ENCODE peak calls at places on chromosome 7, in five cellular contexts. V is HCT116, M is HepG2, Y is GM12878, S is H1. X is an unnamed sample.

GRCh38 chr7:132846086-132846485 is 235.8 kb downstream of the CHCHD3 start:
- DNase-seq in V (no peak), M (no peak), Y (no peak), S (no peak), X (no peak)

GRCh38 chr7:47654672-47655340 is 72.9 kb upstream of the TNS3 start:
- DNase-seq in V (no peak), M (no peak), Y (no peak), S (no peak), X (no peak)

GRCh38 chr7:30309842-30310435 is 25.5 kb downstream of the ZNRF2 start:
- DNase-seq in V (no peak), M (no peak), Y (no peak), S (no peak), X (no peak)

GRCh38 chr7:99844354-99844753 is 16.5 kb downstream of the CYP3A43 start:
- DNase-seq in V (no peak), M (no peak), Y (no peak), S (no peak), X (no peak)

GRCh38 chr7:31448649-31449048 is 65.2 kb upstream of the ITPRID1 start:
- DNase-seq in V (no peak), M (no peak), Y (no peak), S (no peak), X (no peak)

GRCh38 chr7:29482056-29482455 is 81.6 kb upstream of the PRR15 start:
- DNase-seq in V (no peak), M (no peak), Y (no peak), S (no peak), X (no peak)

GRCh38 chr7:36747969-36748574 is 23.8 kb upstream of the AOAH start:
- DNase-seq in V (no peak), M (no peak), Y (no peak), S (no peak), X (no peak)

GRCh38 chr7:151125835-151126481 is 39.7 kb downstream of the AGAP3 start:
- DNase-seq in V (no peak), M (no peak), Y (no peak), S (no peak), X (no peak)

GRCh38 chr7:16063691-16064090 is 357.6 kb downstream of the CRPPA start:
- DNase-seq in V (no peak), M (no peak), Y (no peak), S (no peak), X (no peak)

GRCh38 chr7:1422512-1423265 is 36.6 kb downstream of the MICALL2 start:
- DNase-seq in V (no peak), M (no peak), Y (no peak), S (no peak), X (no peak)

GRCh38 chr7:77430927-77431326 is 14.8 kb upstream of the GSAP start:
- DNase-seq in V (no peak), M (no peak), Y (no peak), S (no peak), X (no peak)

GRCh38 chr7:30977896-30978564 is 14.3 kb downstream of the GHRHR start:
- DNase-seq in V (peak; percentile 33), M (peak; percentile 32), Y (no peak), S (peak; percentile 43), X (peak; percentile 64)

GRCh38 chr7:39904077-39904486 is 46.0 kb upstream of the CDK13 start:
- DNase-seq in V (no peak), M (no peak), Y (no peak), S (no peak), X (no peak)

GRCh38 chr7:110281362-110281761 is 809.6 kb upstream of the LRRN3 start:
- DNase-seq in V (no peak), M (no peak), Y (no peak), S (no peak), X (peak; percentile 96)

GRCh38 chr7:150379590-150380379 is 655 bp downstream of the ZNF775 start:
- DNase-seq in V (no peak), M (no peak), Y (no peak), S (no peak), X (no peak)

GRCh38 chr7:123460616-123461015 is 73.8 kb downstream of the IQUB start:
- DNase-seq in V (no peak), M (no peak), Y (no peak), S (no peak), X (no peak)

GRCh38 chr7:80721880-80722595 is 83.6 kb downstream of the CD36 start:
- DNase-seq in V (peak; percentile 63), M (no peak), Y (no peak), S (no peak), X (no peak)

GRCh38 chr7:14195896-14196295 is 206.4 kb upstream of the ETV1 start:
- DNase-seq in V (no peak), M (no peak), Y (no peak), S (no peak), X (no peak)

GRCh38 chr7:33444501-33444900 is 315.1 kb downstream of the BBS9 start:
- DNase-seq in V (no peak), M (no peak), Y (no peak), S (no peak), X (no peak)

GRCh38 chr7:21497072-21497471 is 45.8 kb upstream of the DNAH11 start:
- DNase-seq in V (peak; percentile 16), M (no peak), Y (no peak), S (no peak), X (peak; percentile 8)

GRCh38 chr7:77910124-77910523 is 111.6 kb downstream of the PHTF2 start:
- DNase-seq in V (no peak), M (no peak), Y (no peak), S (no peak), X (no peak)

GRCh38 chr7:101302641-101303101 is 18.9 kb downstream of the IFT22 start:
- DNase-seq in V (no peak), M (no peak), Y (no peak), S (no peak), X (no peak)

GRCh38 chr7:101532000-101532399 is 97.1 kb downstream of the MYL10 start:
- DNase-seq in V (no peak), M (no peak), Y (no peak), S (no peak), X (no peak)

GRCh38 chr7:106108988-106109387 is 3.1 kb downstream of the SYPL1 start:
- DNase-seq in V (no peak), M (peak; percentile 20), Y (no peak), S (no peak), X (no peak)

GRCh38 chr7:106109521-106110237 is 2.4 kb downstream of the SYPL1 start:
- DNase-seq in V (no peak), M (no peak), Y (no peak), S (no peak), X (no peak)

GRCh38 chr7:106110885-106111670 is 1.0 kb downstream of the SYPL1 start:
- DNase-seq in V (no peak), M (no peak), Y (no peak), S (no peak), X (no peak)

GRCh38 chr7:106111671-106112117 is 418 bp downstream of the SYPL1 start:
- DNase-seq in V (peak; percentile 26), M (peak; percentile 10), Y (no peak), S (no peak), X (peak; percentile 31)

GRCh38 chr7:106110238-106110560 is 1.9 kb downstream of the SYPL1 start:
- DNase-seq in V (no peak), M (no peak), Y (no peak), S (no peak), X (no peak)
- TF ChIP-seq JUND in V (no peak), M (no peak), Y (no peak), S (no peak), X (no peak)

GRCh38 chr7:90723866-90724265 is 127.7 kb downstream of the CDK14 start:
- DNase-seq in V (no peak), M (no peak), Y (no peak), S (no peak), X (no peak)
- TF ChIP-seq JUND in V (no peak), M (no peak), Y (no peak), S (no peak), X (no peak)

DNA sequence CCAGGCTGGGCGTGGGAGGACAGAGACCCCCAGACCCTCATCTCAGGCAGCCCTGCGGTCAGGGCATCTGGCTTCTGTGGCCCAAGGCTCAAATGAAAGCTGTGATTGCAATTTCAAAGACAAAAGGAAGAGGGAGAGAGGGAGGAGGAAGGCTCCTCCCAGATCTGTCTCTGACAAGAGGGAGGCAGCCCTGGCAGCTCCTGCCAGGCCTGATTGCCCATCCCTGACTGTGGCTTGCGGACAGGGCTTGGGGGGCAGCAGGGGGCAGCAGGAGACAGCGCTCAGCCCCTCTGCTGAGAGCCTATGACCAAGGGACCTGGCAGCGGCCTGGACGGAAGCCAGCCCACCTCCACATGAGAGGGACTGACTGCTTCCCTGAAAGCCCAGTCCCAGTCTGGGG is 91.8 kb downstream of the PTPRN2 start:
- DNase-seq in V (peak; percentile 8), M (peak; percentile 14), Y (no peak), S (peak; percentile 43), X (peak; percentile 35)
- TF ChIP-seq JUND in V (no peak), M (no peak), Y (no peak), S (no peak), X (no peak)

DNA sequence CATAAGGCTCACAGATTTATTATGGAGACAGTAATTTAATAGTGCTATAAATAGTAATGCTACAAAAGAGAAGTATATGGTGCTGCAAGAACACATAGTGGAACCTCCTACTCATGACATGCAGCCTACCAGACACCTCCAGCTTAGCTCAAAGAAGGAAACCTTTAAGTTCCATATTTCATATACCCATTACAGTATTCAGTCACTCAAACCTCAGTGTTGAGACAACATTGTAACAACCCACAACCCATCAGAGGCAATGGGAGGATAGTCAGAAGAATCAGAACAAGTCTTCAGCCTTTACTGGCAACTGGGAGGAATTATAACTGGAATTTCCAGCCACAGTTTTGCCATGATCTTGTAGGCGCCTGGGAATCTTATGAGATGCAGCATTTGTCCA is 186.3 kb upstream of the VSTM2A start:
- DNase-seq in V (no peak), M (no peak), Y (no peak), S (no peak), X (no peak)
- TF ChIP-seq JUND in V (no peak), M (no peak), Y (no peak), S (no peak), X (no peak)

DNA sequence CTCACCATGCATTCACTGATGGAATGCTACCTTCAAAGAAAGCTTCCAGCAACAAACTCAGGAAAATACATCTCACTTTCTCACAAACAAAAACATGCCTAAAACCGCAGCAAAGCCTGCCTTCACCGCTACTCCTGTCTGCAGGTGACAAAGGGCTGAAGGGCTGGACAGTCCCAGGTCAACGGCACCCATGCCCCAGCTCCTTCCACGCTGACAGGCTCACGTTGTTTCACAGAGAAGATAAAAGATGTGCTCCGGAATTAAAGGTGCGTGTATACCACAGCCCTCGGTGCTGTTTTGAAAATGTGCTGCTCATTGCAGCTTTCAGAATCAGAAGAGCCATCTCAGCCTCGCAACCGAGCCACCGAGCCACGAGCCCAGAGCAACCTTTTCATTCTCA is 445.0 kb downstream of the PTPRN2 start:
- DNase-seq in V (no peak), M (no peak), Y (no peak), S (no peak), X (no peak)
- TF ChIP-seq JUND in V (no peak), M (no peak), Y (no peak), S (no peak), X (no peak)

GRCh38 chr7:79118143-79118542 is 335.3 kb downstream of the MAGI2 start:
- DNase-seq in V (no peak), M (no peak), Y (no peak), S (no peak), X (no peak)
- TF ChIP-seq JUND in V (no peak), M (no peak), Y (no peak), S (no peak), X (no peak)

X was measured in T47D.